ENCODE peak calls at places on chromosomes 12 and 14, in eight cellular contexts. One of them, this sample, is unnamed.

GRCh38 chr14:95533822-95534221 is 1.0 kb upstream of the GLRX5 start:
- DNase-seq in AG09309: no peak
- DNase-seq in GM13976: no peak
- DNase-seq in CD8-positive, alpha-beta T cell: no peak
- DNase-seq in Caco-2: no peak
- DNase-seq in lower lobe of right lung: no peak
- DNase-seq in astrocyte of the spinal cord: no peak
- DNase-seq in HFFc6: no peak
- DNase-seq in this sample: no peak

GRCh38 chr14:102063092-102063807 is 23.6 kb downstream of the HSP90AA1 start:
- DNase-seq in AG09309: peak
- DNase-seq in Caco-2: peak
- DNase-seq in GM13976: peak
- DNase-seq in CD8-positive, alpha-beta T cell: peak
- DNase-seq in lower lobe of right lung: peak
- DNase-seq in astrocyte of the spinal cord: peak
- DNase-seq in HFFc6: peak
- DNase-seq in this sample: peak

GRCh38 chr14:57982802-57983201 is 116.9 kb upstream of the SLC35F4 start:
- DNase-seq in astrocyte of the spinal cord: no peak
- DNase-seq in AG09309: no peak
- DNase-seq in Caco-2: no peak
- DNase-seq in CD8-positive, alpha-beta T cell: no peak
- DNase-seq in lower lobe of right lung: peak
- DNase-seq in HFFc6: no peak
- DNase-seq in GM13976: no peak
- DNase-seq in this sample: no peak

GRCh38 chr14:50083467-50084337 is 32.7 kb downstream of the VCPKMT start:
- DNase-seq in HFFc6: no peak
- DNase-seq in GM13976: peak
- DNase-seq in Caco-2: no peak
- DNase-seq in CD8-positive, alpha-beta T cell: peak
- DNase-seq in lower lobe of right lung: no peak
- DNase-seq in AG09309: no peak
- DNase-seq in astrocyte of the spinal cord: no peak
- DNase-seq in this sample: no peak

GRCh38 chr12:57099766-57100165 is 10.9 kb downstream of the NAB2 start:
- DNase-seq in HFFc6: no peak
- DNase-seq in astrocyte of the spinal cord: no peak
- DNase-seq in lower lobe of right lung: no peak
- DNase-seq in CD8-positive, alpha-beta T cell: no peak
- DNase-seq in AG09309: no peak
- DNase-seq in Caco-2: no peak
- DNase-seq in GM13976: no peak
- DNase-seq in this sample: no peak

GRCh38 chr12:14892726-14893442 is 7.2 kb upstream of the MGP start:
- DNase-seq in astrocyte of the spinal cord: peak
- DNase-seq in Caco-2: no peak
- DNase-seq in AG09309: no peak
- DNase-seq in GM13976: no peak
- DNase-seq in HFFc6: peak
- DNase-seq in CD8-positive, alpha-beta T cell: no peak
- DNase-seq in lower lobe of right lung: no peak
- DNase-seq in this sample: peak

GRCh38 chr12:124162151-124163110 is 132.5 kb upstream of the RFLNA start:
- DNase-seq in HFFc6: no peak
- DNase-seq in astrocyte of the spinal cord: no peak
- DNase-seq in GM13976: no peak
- DNase-seq in CD8-positive, alpha-beta T cell: no peak
- DNase-seq in AG09309: no peak
- DNase-seq in lower lobe of right lung: no peak
- DNase-seq in Caco-2: no peak
- DNase-seq in this sample: peak

GRCh38 chr12:69540606-69541386 is 44.5 kb upstream of the CCT2 start:
- DNase-seq in AG09309: peak
- DNase-seq in astrocyte of the spinal cord: peak
- DNase-seq in CD8-positive, alpha-beta T cell: no peak
- DNase-seq in lower lobe of right lung: no peak
- DNase-seq in HFFc6: peak
- DNase-seq in Caco-2: no peak
- DNase-seq in GM13976: no peak
- DNase-seq in this sample: no peak

GRCh38 chr12:43113153-43113552 is 438.9 kb downstream of the ADAMTS20 start:
- DNase-seq in astrocyte of the spinal cord: peak
- DNase-seq in lower lobe of right lung: no peak
- DNase-seq in Caco-2: no peak
- DNase-seq in AG09309: peak
- DNase-seq in HFFc6: no peak
- DNase-seq in CD8-positive, alpha-beta T cell: no peak
- DNase-seq in GM13976: no peak
- DNase-seq in this sample: no peak

GRCh38 chr12:124938606-124939427 is 24.4 kb upstream of the UBC start:
- DNase-seq in astrocyte of the spinal cord: peak
- DNase-seq in GM13976: peak
- DNase-seq in lower lobe of right lung: no peak
- DNase-seq in HFFc6: peak
- DNase-seq in AG09309: peak
- DNase-seq in CD8-positive, alpha-beta T cell: peak
- DNase-seq in Caco-2: peak
- DNase-seq in this sample: peak

DNA sequence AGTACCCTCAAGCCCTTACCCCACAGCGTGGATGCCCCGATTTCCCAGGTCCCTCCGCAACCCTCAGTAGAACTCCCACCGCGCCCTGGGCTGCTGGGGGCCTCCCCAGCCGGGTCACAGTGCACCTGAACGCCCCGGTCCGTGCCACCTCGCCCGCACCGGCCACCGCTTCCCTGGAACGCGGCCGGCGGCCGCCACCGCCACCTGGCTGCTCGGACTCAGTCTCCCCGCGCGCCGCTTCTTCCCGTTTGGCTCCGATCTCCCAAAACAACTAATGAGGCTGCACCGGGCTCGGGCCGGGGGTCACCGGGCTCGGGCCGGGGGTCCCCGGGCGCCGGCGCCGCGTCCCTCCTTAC is 1.0 kb downstream of the ITPK1 start:
- DNase-seq in lower lobe of right lung: peak
- DNase-seq in HFFc6: no peak
- DNase-seq in astrocyte of the spinal cord: no peak
- DNase-seq in GM13976: no peak
- DNase-seq in Caco-2: no peak
- DNase-seq in AG09309: no peak
- DNase-seq in CD8-positive, alpha-beta T cell: no peak
- DNase-seq in this sample: no peak
- TF ChIP-seq CTCF in lower lobe of right lung: no peak
- TF ChIP-seq CTCF in HFFc6: no peak
- TF ChIP-seq CTCF in astrocyte of the spinal cord: no peak
- TF ChIP-seq CTCF in GM13976: no peak
- TF ChIP-seq CTCF in Caco-2: no peak
- TF ChIP-seq CTCF in AG09309: no peak
- TF ChIP-seq CTCF in CD8-positive, alpha-beta T cell: no peak
- TF ChIP-seq CTCF in this sample: no peak

GRCh38 chr12:3677609-3678008 is 75.3 kb downstream of the CRACR2A start:
- DNase-seq in GM13976: no peak
- DNase-seq in astrocyte of the spinal cord: no peak
- DNase-seq in AG09309: no peak
- DNase-seq in HFFc6: no peak
- DNase-seq in Caco-2: no peak
- DNase-seq in CD8-positive, alpha-beta T cell: peak
- DNase-seq in lower lobe of right lung: no peak
- DNase-seq in this sample: no peak

GRCh38 chr12:3681595-3681921 is 71.4 kb downstream of the CRACR2A start:
- DNase-seq in astrocyte of the spinal cord: no peak
- DNase-seq in CD8-positive, alpha-beta T cell: no peak
- DNase-seq in HFFc6: no peak
- DNase-seq in Caco-2: no peak
- DNase-seq in AG09309: no peak
- DNase-seq in lower lobe of right lung: no peak
- DNase-seq in GM13976: no peak
- DNase-seq in this sample: no peak

GRCh38 chr12:3679831-3680230 is 73.1 kb downstream of the CRACR2A start:
- DNase-seq in GM13976: no peak
- DNase-seq in AG09309: no peak
- DNase-seq in HFFc6: no peak
- DNase-seq in Caco-2: no peak
- DNase-seq in CD8-positive, alpha-beta T cell: peak
- DNase-seq in lower lobe of right lung: no peak
- DNase-seq in astrocyte of the spinal cord: no peak
- DNase-seq in this sample: no peak

GRCh38 chr12:3683670-3684069 is 69.2 kb downstream of the CRACR2A start:
- DNase-seq in Caco-2: no peak
- DNase-seq in astrocyte of the spinal cord: peak
- DNase-seq in HFFc6: peak
- DNase-seq in CD8-positive, alpha-beta T cell: no peak
- DNase-seq in GM13976: no peak
- DNase-seq in AG09309: no peak
- DNase-seq in lower lobe of right lung: no peak
- DNase-seq in this sample: peak

GRCh38 chr12:3680919-3681594 is 71.9 kb downstream of the CRACR2A start:
- DNase-seq in HFFc6: no peak
- DNase-seq in AG09309: no peak
- DNase-seq in astrocyte of the spinal cord: peak
- DNase-seq in Caco-2: no peak
- DNase-seq in GM13976: no peak
- DNase-seq in CD8-positive, alpha-beta T cell: peak
- DNase-seq in lower lobe of right lung: no peak
- DNase-seq in this sample: peak
- TF ChIP-seq CTCF in HFFc6: no peak
- TF ChIP-seq CTCF in AG09309: peak
- TF ChIP-seq CTCF in astrocyte of the spinal cord: peak
- TF ChIP-seq CTCF in Caco-2: peak
- TF ChIP-seq CTCF in GM13976: no peak
- TF ChIP-seq CTCF in CD8-positive, alpha-beta T cell: no peak
- TF ChIP-seq CTCF in lower lobe of right lung: no peak
- TF ChIP-seq CTCF in this sample: no peak

GRCh38 chr14:77141592-77142288 is at the start of gene ZDHHC22:
- DNase-seq in lower lobe of right lung: no peak
- DNase-seq in Caco-2: no peak
- DNase-seq in CD8-positive, alpha-beta T cell: no peak
- DNase-seq in GM13976: no peak
- DNase-seq in AG09309: no peak
- DNase-seq in HFFc6: no peak
- DNase-seq in astrocyte of the spinal cord: no peak
- DNase-seq in this sample: no peak

GRCh38 chr14:77142289-77142814 is 761 bp upstream of the ZDHHC22 start:
- DNase-seq in astrocyte of the spinal cord: no peak
- DNase-seq in HFFc6: no peak
- DNase-seq in Caco-2: no peak
- DNase-seq in GM13976: no peak
- DNase-seq in CD8-positive, alpha-beta T cell: no peak
- DNase-seq in AG09309: no peak
- DNase-seq in lower lobe of right lung: no peak
- DNase-seq in this sample: no peak

GRCh38 chr14:77140343-77140936 is 1.2 kb downstream of the ZDHHC22 start:
- DNase-seq in astrocyte of the spinal cord: no peak
- DNase-seq in Caco-2: no peak
- DNase-seq in HFFc6: no peak
- DNase-seq in GM13976: no peak
- DNase-seq in lower lobe of right lung: no peak
- DNase-seq in AG09309: no peak
- DNase-seq in CD8-positive, alpha-beta T cell: no peak
- DNase-seq in this sample: no peak

GRCh38 chr14:77139540-77140342 is 1.9 kb downstream of the ZDHHC22 start:
- DNase-seq in lower lobe of right lung: no peak
- DNase-seq in Caco-2: peak
- DNase-seq in HFFc6: no peak
- DNase-seq in AG09309: no peak
- DNase-seq in CD8-positive, alpha-beta T cell: no peak
- DNase-seq in astrocyte of the spinal cord: no peak
- DNase-seq in GM13976: peak
- DNase-seq in this sample: peak

GRCh38 chr14:77140937-77141591 is 527 bp downstream of the ZDHHC22 start:
- DNase-seq in GM13976: peak
- DNase-seq in CD8-positive, alpha-beta T cell: no peak
- DNase-seq in Caco-2: no peak
- DNase-seq in astrocyte of the spinal cord: peak
- DNase-seq in AG09309: no peak
- DNase-seq in HFFc6: no peak
- DNase-seq in lower lobe of right lung: no peak
- DNase-seq in this sample: no peak
- TF ChIP-seq CTCF in GM13976: peak
- TF ChIP-seq CTCF in CD8-positive, alpha-beta T cell: no peak
- TF ChIP-seq CTCF in Caco-2: peak
- TF ChIP-seq CTCF in astrocyte of the spinal cord: peak
- TF ChIP-seq CTCF in AG09309: no peak
- TF ChIP-seq CTCF in HFFc6: peak
- TF ChIP-seq CTCF in lower lobe of right lung: peak
- TF ChIP-seq CTCF in this sample: peak

GRCh38 chr12:55467836-55468235 is 2.1 kb downstream of the OR6C70 start:
- DNase-seq in lower lobe of right lung: no peak
- DNase-seq in CD8-positive, alpha-beta T cell: no peak
- DNase-seq in AG09309: no peak
- DNase-seq in HFFc6: no peak
- DNase-seq in GM13976: no peak
- DNase-seq in astrocyte of the spinal cord: no peak
- DNase-seq in Caco-2: no peak
- DNase-seq in this sample: no peak
- TF ChIP-seq CTCF in lower lobe of right lung: no peak
- TF ChIP-seq CTCF in CD8-positive, alpha-beta T cell: no peak
- TF ChIP-seq CTCF in AG09309: no peak
- TF ChIP-seq CTCF in HFFc6: no peak
- TF ChIP-seq CTCF in GM13976: no peak
- TF ChIP-seq CTCF in astrocyte of the spinal cord: no peak
- TF ChIP-seq CTCF in Caco-2: no peak
- TF ChIP-seq CTCF in this sample: no peak